ENCODE peak calls at places on chromosomes 7 and 10, in eight cellular contexts. W is IMR-90; U is foreskin fibroblast; P is CD4-positive, alpha-beta memory T cell; E is GM12865; G is astrocyte; I is left ventricle myocardium inferior; S is H1. B is an unnamed sample.

GRCh38 chr10:111207525-111207924 is 130.7 kb downstream of the ADRA2A start:
- DNase-seq in I (no peak), P (no peak), S (peak; percentile 47), G (no peak), E (peak; percentile 33), W (no peak), U (no peak), B (no peak)

GRCh38 chr7:137916980-137917645 is 70.3 kb upstream of the DGKI start:
- DNase-seq in I (no peak), W (no peak), P (no peak), S (no peak), E (peak; percentile 22), G (no peak), U (no peak), B (no peak)

GRCh38 chr10:13567030-13567429 is 19.7 kb upstream of the PRPF18 start:
- DNase-seq in W (no peak), S (no peak), I (no peak), U (peak; percentile 22), G (no peak), E (no peak), P (no peak), B (no peak)

GRCh38 chr10:88934900-88935672 is 17.5 kb downstream of the ACTA2 start:
- DNase-seq in S (peak; percentile 66), G (peak; percentile 62), E (peak; percentile 92), I (peak; percentile 67), P (peak; percentile 83), W (peak; percentile 82), U (peak; percentile 89), B (peak; percentile 79)

GRCh38 chr7:138565451-138566114 is 105.5 kb downstream of the TRIM24 start:
- DNase-seq in S (no peak), P (no peak), G (peak; percentile 71), U (peak; percentile 59), E (peak; percentile 2), W (peak; percentile 78), I (no peak), B (no peak)

GRCh38 chr10:115818015-115818414 is 455.0 kb downstream of the GFRA1 start:
- DNase-seq in E (no peak), G (no peak), P (no peak), I (no peak), S (no peak), U (peak; percentile 50), W (peak; percentile 43), B (no peak)

GRCh38 chr7:142867398-142868187 is 12.7 kb downstream of the EPHB6 start:
- DNase-seq in I (no peak), P (no peak), U (no peak), E (no peak), W (no peak), G (no peak), S (peak; percentile 37), B (no peak)

GRCh38 chr7:47771301-47771989 is 176.8 kb downstream of the PKD1L1 start:
- DNase-seq in U (peak; percentile 71), W (no peak), I (no peak), G (peak; percentile 86), E (no peak), P (no peak), S (no peak), B (no peak)

GRCh38 chr7:12640299-12641096 is 46.9 kb upstream of the ARL4A start:
- DNase-seq in S (no peak), U (no peak), E (no peak), P (no peak), W (no peak), G (no peak), I (no peak), B (no peak)

GRCh38 chr7:36977878-36978277 is 253.6 kb upstream of the AOAH start:
- DNase-seq in I (no peak), S (no peak), E (no peak), G (no peak), P (no peak), U (no peak), W (no peak), B (no peak)

GRCh38 chr10:15200626-15201025 is 32.1 kb upstream of the NMT2 start:
- DNase-seq in P (no peak), S (no peak), U (peak; percentile 89), E (no peak), W (peak; percentile 80), I (no peak), G (peak; percentile 93), B (no peak)

GRCh38 chr7:78587443-78588044 is 789.0 kb downstream of the PHTF2 start:
- DNase-seq in S (no peak), I (no peak), G (no peak), P (no peak), W (peak; percentile 51), U (peak; percentile 22), E (peak; percentile 10), B (no peak)

GRCh38 chr7:136877509-136877908 is 9.1 kb downstream of the CHRM2 start:
- DNase-seq in I (no peak), S (no peak), P (no peak), E (no peak), U (no peak), W (peak; percentile 50), G (peak; percentile 5), B (no peak)

GRCh38 chr7:14835399-14835798 is 67.2 kb downstream of the DGKB start:
- DNase-seq in G (no peak), I (no peak), S (no peak), E (no peak), W (no peak), U (no peak), P (no peak), B (no peak)

GRCh38 chr7:82677064-82677463 is 233.5 kb upstream of the CACNA2D1 start:
- DNase-seq in U (no peak), E (no peak), I (no peak), S (no peak), P (no peak), G (no peak), W (no peak), B (no peak)

GRCh38 chr10:16742165-16742960 is 74.9 kb downstream of the RSU1 start:
- DNase-seq in P (no peak), G (no peak), E (no peak), S (no peak), U (no peak), I (no peak), W (no peak), B (no peak)

GRCh38 chr10:130192276-130192848 is 56.2 kb downstream of the GLRX3 start:
- DNase-seq in G (no peak), U (no peak), S (no peak), P (no peak), I (no peak), E (no peak), W (no peak), B (no peak)

GRCh38 chr10:130189466-130190064 is 53.4 kb downstream of the GLRX3 start:
- DNase-seq in U (no peak), G (no peak), W (no peak), S (no peak), P (no peak), E (no peak), I (no peak), B (no peak)

GRCh38 chr10:130190065-130190736 is 54.0 kb downstream of the GLRX3 start:
- DNase-seq in E (peak; percentile 87), W (peak; percentile 75), I (peak; percentile 88), P (peak; percentile 85), U (peak; percentile 93), G (peak; percentile 69), S (peak; percentile 99), B (peak; percentile 84)

GRCh38 chr10:130191380-130191779 is 55.2 kb downstream of the GLRX3 start:
- DNase-seq in S (no peak), G (no peak), I (no peak), U (no peak), E (no peak), P (peak; percentile 16), W (no peak), B (no peak)

DNA sequence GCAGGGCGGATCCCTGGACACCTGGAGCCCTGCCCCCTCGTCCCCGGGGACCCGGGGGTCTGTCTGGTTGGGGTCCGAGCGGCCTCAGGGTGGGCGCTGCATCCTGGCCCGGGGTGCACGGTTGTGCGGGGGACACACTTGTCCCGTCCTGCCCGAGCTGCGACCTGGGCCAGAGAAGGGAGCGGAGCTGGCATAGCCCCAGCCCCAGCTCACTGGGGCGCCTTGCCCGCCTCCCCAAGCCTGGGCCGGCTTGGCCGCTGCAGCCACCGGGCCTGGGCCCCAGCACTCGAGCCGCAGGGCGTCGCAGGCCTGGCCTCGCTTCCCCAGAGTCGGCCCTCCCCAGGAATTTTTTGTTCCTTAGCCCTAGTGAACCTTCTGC is 54.5 kb downstream of the GLRX3 start:
- DNase-seq in G (no peak), U (no peak), P (no peak), S (no peak), W (no peak), E (no peak), I (no peak), B (no peak)
- H3K4me3 ChIP-seq in G (peak overlapping the region; percentile 57), U (peak overlapping the region; percentile 54), P (peak overlapping the region; percentile 41), S (peak overlapping the region; percentile 35), W (peak overlapping the region; percentile 61), E (peak overlapping the region; percentile 25), I (peak overlapping the region; percentile 76), B (peak overlapping the region; percentile 37)

DNA sequence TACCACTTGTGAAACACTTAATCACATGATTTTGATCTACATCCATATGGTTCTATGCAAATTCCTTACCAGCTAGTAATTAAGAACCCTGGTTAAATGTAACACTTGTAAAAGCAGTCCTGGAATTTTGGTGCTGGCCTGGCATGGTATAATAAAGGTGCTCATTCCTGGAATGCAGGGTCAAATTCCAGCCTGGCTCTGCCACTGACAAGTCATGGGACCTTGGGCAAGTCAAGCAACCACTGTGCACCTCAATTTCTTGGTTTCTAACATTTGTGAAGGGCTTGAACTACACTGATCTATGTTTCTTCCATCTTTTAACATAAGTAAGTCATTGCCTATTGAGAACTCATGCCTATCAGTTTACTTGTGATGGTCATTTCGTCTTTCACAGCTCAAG is 91.9 kb upstream of the PIK3CG start:
- DNase-seq in E (no peak), G (peak; percentile 32), W (no peak), P (no peak), S (no peak), I (no peak), U (no peak), B (no peak)
- H3K4me3 ChIP-seq in E (no peak overlapping the region), G (no peak overlapping the region), W (no peak overlapping the region), P (no peak overlapping the region), S (no peak overlapping the region), I (no peak overlapping the region), U (no peak overlapping the region), B (no peak overlapping the region)

DNA sequence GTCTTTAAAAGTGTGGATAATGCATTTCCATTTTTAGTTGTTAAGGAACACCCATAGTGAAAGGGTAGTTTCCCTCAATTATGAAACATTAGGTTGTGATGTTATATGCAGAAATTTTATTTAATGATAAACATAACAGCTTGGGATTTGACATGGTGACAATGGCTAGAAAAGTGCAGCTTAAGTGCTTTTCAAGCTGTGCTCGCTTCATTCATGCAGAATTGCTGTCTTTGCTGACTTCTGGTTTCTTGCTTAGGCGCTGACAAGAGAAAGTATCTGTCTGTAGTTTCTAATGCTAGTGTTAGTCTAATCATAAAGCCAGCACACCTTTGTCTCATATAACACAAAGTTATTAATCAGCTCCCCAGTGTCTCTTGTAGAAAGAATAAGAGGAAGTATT is 170.0 kb downstream of the ARL5B start:
- DNase-seq in W (no peak), P (no peak), E (no peak), G (no peak), S (no peak), U (no peak), I (no peak), B (no peak)
- H3K4me3 ChIP-seq in W (no peak overlapping the region), P (no peak overlapping the region), E (no peak overlapping the region), G (no peak overlapping the region), S (no peak overlapping the region), U (no peak overlapping the region), I (no peak overlapping the region), B (no peak overlapping the region)

DNA sequence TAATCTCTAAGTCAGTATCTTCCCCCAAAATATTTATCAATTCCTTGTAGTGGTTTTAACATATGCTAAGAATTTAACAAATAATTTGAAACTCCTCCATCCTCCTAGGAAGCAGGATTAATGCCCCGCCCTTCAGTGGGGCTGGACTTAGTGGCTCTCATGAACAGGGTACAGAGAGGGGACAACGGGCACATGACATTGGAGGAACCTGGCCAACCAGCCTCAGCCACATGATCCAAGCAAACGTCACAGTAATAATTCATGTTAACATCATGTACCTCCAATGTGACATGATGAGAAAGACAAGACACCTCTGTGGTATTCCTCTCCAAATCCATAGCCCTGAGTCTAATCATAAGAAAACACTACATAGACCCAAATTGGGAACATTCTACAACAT is 50.5 kb downstream of the NUDCD3 start:
- DNase-seq in S (no peak), W (no peak), G (no peak), E (no peak), I (no peak), P (no peak), U (no peak), B (no peak)
- H3K4me3 ChIP-seq in S (no peak overlapping the region), W (no peak overlapping the region), G (no peak overlapping the region), E (no peak overlapping the region), I (no peak overlapping the region), P (no peak overlapping the region), U (no peak overlapping the region), B (no peak overlapping the region)

B was measured in CD8-positive, alpha-beta memory T cell.